ENCODE peak calls at places on chromosome 10, in ten cellular contexts. R is HCT116, C is stomach, Q is body of pancreas, A is tibial nerve, E is adrenal gland, W is heart left ventricle, B is ovary, H is erythroblast, N is endothelial cell of umbilical vein. G is an unnamed sample.

GRCh38 chr10:6918305-6918704 is 338.2 kb upstream of the PRKCQ start:
- DNase-seq in R (no peak), E (peak; percentile 47), Q (peak; percentile 24), C (peak; percentile 52), A (no peak), H (peak; percentile 58), W (no peak), B (no peak), N (no peak), G (no peak)

GRCh38 chr10:129609551-129609950 is 142.5 kb downstream of the MGMT start:
- DNase-seq in E (no peak), C (no peak), H (no peak), R (no peak), A (no peak), W (no peak), B (no peak), N (no peak), Q (no peak), G (no peak)

GRCh38 chr10:114151486-114151885 is 22.5 kb downstream of the CCDC186 start:
- DNase-seq in W (no peak), Q (no peak), N (peak; percentile 73), B (no peak), H (no peak), R (peak; percentile 67), A (no peak), E (no peak), C (no peak), G (peak; percentile 38)

GRCh38 chr10:129832582-129833249 is 131.4 kb downstream of the EBF3 start:
- DNase-seq in N (no peak), W (no peak), E (no peak), A (no peak), Q (no peak), B (no peak), H (no peak), C (no peak), R (no peak), G (no peak)

GRCh38 chr10:129599160-129599559 is 132.1 kb downstream of the MGMT start:
- DNase-seq in N (no peak), B (no peak), R (no peak), Q (no peak), A (no peak), W (no peak), H (no peak), E (no peak), C (no peak), G (no peak)

GRCh38 chr10:102648269-102648888 is 4.1 kb downstream of the TRIM8 start:
- DNase-seq in R (no peak), E (no peak), C (no peak), N (no peak), B (no peak), W (no peak), H (no peak), A (no peak), Q (no peak), G (no peak)

GRCh38 chr10:116538461-116538860 is 7.3 kb upstream of the PNLIP start:
- DNase-seq in N (no peak), Q (peak; percentile 51), A (no peak), C (no peak), W (no peak), E (no peak), R (peak; percentile 33), B (no peak), H (no peak), G (no peak)

GRCh38 chr10:52106895-52107294 is 207.2 kb upstream of the DKK1 start:
- DNase-seq in R (no peak), Q (no peak), H (no peak), N (no peak), C (no peak), W (no peak), E (no peak), A (no peak), B (no peak), G (no peak)

GRCh38 chr10:91762878-91763277 is 35.3 kb upstream of the TNKS2 start:
- DNase-seq in R (no peak), W (no peak), N (no peak), Q (no peak), B (no peak), A (no peak), H (no peak), E (no peak), C (no peak), G (no peak)

GRCh38 chr10:15469066-15469465 is 98.0 kb upstream of the FAM171A1 start:
- DNase-seq in E (no peak), R (no peak), N (no peak), A (no peak), Q (no peak), H (no peak), C (no peak), W (no peak), B (no peak), G (no peak)

GRCh38 chr10:114556236-114557122 is 101.6 kb downstream of the ABLIM1 start:
- DNase-seq in B (no peak), N (no peak), E (no peak), C (no peak), H (no peak), R (no peak), A (no peak), W (no peak), Q (no peak), G (no peak)

GRCh38 chr10:19049577-19049976 is 976 bp downstream of the MALRD1 start:
- DNase-seq in B (no peak), A (no peak), C (no peak), W (no peak), Q (no peak), H (no peak), N (no peak), R (no peak), E (no peak), G (no peak)

GRCh38 chr10:29378106-29378505 is 89.2 kb downstream of the LYZL1 start:
- DNase-seq in B (no peak), N (no peak), H (no peak), R (no peak), E (no peak), W (no peak), A (no peak), Q (no peak), C (no peak), G (no peak)

GRCh38 chr10:112768121-112768520 is 181.9 kb upstream of the TCF7L2 start:
- DNase-seq in W (no peak), R (no peak), C (no peak), Q (no peak), N (no peak), E (no peak), A (no peak), B (no peak), H (no peak), G (no peak)

GRCh38 chr10:35271086-35271834 is 65.0 kb upstream of the CCNY start:
- DNase-seq in C (no peak), N (no peak), A (no peak), E (no peak), H (no peak), Q (no peak), R (no peak), B (no peak), W (no peak), G (no peak)

GRCh38 chr10:79981673-79982485 is 33.0 kb upstream of the SFTPD start:
- DNase-seq in N (peak; percentile 37), A (no peak), B (peak; percentile 28), H (no peak), R (peak; percentile 23), Q (peak; percentile 84), W (peak; percentile 41), C (peak; percentile 72), E (peak; percentile 13), G (peak; percentile 84)
- TF ChIP-seq POLR2A in N (no peak), A (no peak), B (no peak), H (no peak), R (no peak), Q (peak; percentile 79), W (peak; percentile 30), C (no peak), E (no peak), G (peak; percentile 56)

GRCh38 chr10:11170993-11171416 is 153.3 kb downstream of the CELF2 start:
- DNase-seq in A (no peak), H (no peak), R (no peak), Q (no peak), B (no peak), W (no peak), E (no peak), C (no peak), N (peak; percentile 47), G (no peak)
- TF ChIP-seq POLR2A in A (no peak), H (no peak), R (no peak), Q (no peak), B (no peak), W (no peak), E (no peak), C (no peak), N (no peak), G (no peak)

GRCh38 chr10:93993782-93994668 is at the start of gene PLCE1:
- DNase-seq in R (no peak), B (peak; percentile 48), E (peak; percentile 58), W (peak; percentile 58), H (peak; percentile 48), A (no peak), C (peak; percentile 70), Q (peak; percentile 72), N (no peak), G (peak; percentile 65)
- TF ChIP-seq POLR2A in R (no peak), B (peak; percentile 5), E (peak; percentile 21), W (no peak), H (no peak), A (no peak), C (no peak), Q (peak; percentile 38), N (no peak), G (peak; percentile 66)

DNA sequence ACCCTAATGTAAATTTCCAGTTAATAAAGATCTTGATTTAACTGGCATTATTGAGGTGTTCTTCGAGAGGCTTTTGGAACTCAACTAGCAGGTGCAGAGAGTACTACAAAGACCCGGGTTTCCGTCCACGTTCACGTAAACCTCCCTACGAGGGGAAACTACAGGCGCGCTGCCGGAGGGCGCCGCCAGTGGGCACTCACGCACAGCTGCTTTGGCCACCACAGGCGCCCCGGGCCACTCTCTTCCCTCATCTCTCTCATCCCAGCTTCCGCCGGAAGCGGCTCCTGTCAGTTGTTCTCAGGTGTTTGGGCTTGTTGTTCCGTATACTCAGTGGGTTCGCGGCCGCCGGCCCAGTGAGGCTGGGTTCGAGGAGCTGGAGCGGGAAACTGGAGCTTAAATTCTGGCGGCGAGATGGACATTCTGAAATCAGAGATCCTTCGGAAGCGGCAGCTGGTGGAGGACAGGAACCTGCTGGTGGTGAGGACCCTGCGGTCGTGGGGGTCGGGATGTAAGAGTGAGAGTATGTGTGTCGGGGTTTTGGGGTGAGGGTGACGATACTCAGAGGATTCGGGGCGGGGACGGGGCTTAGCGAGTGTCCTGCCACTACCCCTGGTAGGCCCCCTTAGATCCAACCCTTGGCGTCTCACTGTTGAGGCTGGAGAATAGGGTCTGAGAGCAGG is at the start of gene PRPF18:
- DNase-seq in H (peak; percentile 96), N (peak; percentile 90), C (peak; percentile 96), R (peak; percentile 92), W (peak; percentile 92), B (peak; percentile 89), A (peak; percentile 82), E (peak; percentile 93), Q (peak; percentile 92), G (peak; percentile 85)
- TF ChIP-seq POLR2A in H (peak; percentile 76), N (peak; percentile 62), C (no peak), R (peak; percentile 58), W (peak; percentile 42), B (no peak), A (no peak), E (no peak), Q (no peak), G (peak; percentile 64)

GRCh38 chr10:16891375-16892313 is 74.4 kb upstream of the RSU1 start:
- DNase-seq in H (no peak), E (peak; percentile 29), W (peak; percentile 71), Q (peak; percentile 34), B (no peak), N (peak; percentile 70), C (peak; percentile 29), R (peak; percentile 92), A (peak; percentile 56), G (no peak)
- TF ChIP-seq POLR2A in H (peak; percentile 27), E (peak; percentile 28), W (no peak), Q (peak; percentile 33), B (no peak), N (peak; percentile 94), C (no peak), R (peak; percentile 100), A (no peak), G (peak; percentile 32)